ENCODE peak calls at places on chromosomes 7 and 10, in six cellular contexts. G is HCT116, K is breast epithelium, Y is OCI-LY7, O is AG09309, D is lung. J is an unnamed sample.

GRCh38 chr10:3698312-3698711 is 86.7 kb downstream of the KLF6 start:
- DNase-seq in G (no peak), K (no peak), Y (no peak), O (no peak), D (no peak), J (no peak)

GRCh38 chr7:80859272-80859970 is 59.4 kb downstream of the SEMA3C start:
- DNase-seq in G (no peak), K (peak; percentile 80), Y (no peak), O (peak; percentile 35), D (no peak), J (no peak)

GRCh38 chr7:117480978-117481377 is 1.2 kb downstream of the CFTR start:
- DNase-seq in G (no peak), K (no peak), Y (no peak), O (no peak), D (no peak), J (no peak)

GRCh38 chr7:5408777-5409176 is 14.9 kb downstream of the TNRC18 start:
- DNase-seq in G (no peak), K (no peak), Y (no peak), O (no peak), D (no peak), J (no peak)

GRCh38 chr7:117673367-117673766 is 193.5 kb downstream of the CFTR start:
- DNase-seq in G (no peak), K (no peak), Y (no peak), O (no peak), D (peak; percentile 63), J (no peak)

GRCh38 chr10:110226926-110227641 is 19.7 kb downstream of the MXI1 start:
- DNase-seq in G (peak; percentile 49), K (no peak), Y (no peak), O (no peak), D (peak; percentile 81), J (peak; percentile 31)

GRCh38 chr7:100563809-100564400 is 9.8 kb downstream of the SAP25 start:
- DNase-seq in G (no peak), K (peak; percentile 59), Y (peak; percentile 75), O (peak; percentile 16), D (peak; percentile 85), J (peak; percentile 97)

GRCh38 chr7:137276194-137276593 is 67.3 kb downstream of the PTN start:
- DNase-seq in G (no peak), K (no peak), Y (no peak), O (no peak), D (no peak), J (no peak)

GRCh38 chr10:34731885-34732701 is 83.0 kb downstream of the PARD3 start:
- DNase-seq in G (no peak), K (no peak), Y (no peak), O (peak; percentile 40), D (no peak), J (no peak)

GRCh38 chr10:27240212-27240890 is at the start of gene ACBD5:
- DNase-seq in G (no peak), K (peak; percentile 83), Y (peak; percentile 80), O (peak; percentile 17), D (peak; percentile 93), J (no peak)

GRCh38 chr7:106419455-106420182 is 134.8 kb upstream of the NAMPT start:
- DNase-seq in G (no peak), K (no peak), Y (no peak), O (no peak), D (no peak), J (no peak)

GRCh38 chr7:99000904-99001442 is 122.6 kb downstream of the TRRAP start:
- DNase-seq in G (no peak), K (peak; percentile 14), Y (no peak), O (no peak), D (no peak), J (no peak)

GRCh38 chr10:56905051-56905450 is 544.0 kb upstream of the ZWINT start:
- DNase-seq in G (no peak), K (no peak), Y (no peak), O (no peak), D (no peak), J (no peak)

GRCh38 chr7:51244890-51245289 is 71.7 kb downstream of the COBL start:
- DNase-seq in G (no peak), K (no peak), Y (no peak), O (no peak), D (no peak), J (no peak)

GRCh38 chr10:44051584-44052385 is 333.1 kb downstream of the CXCL12 start:
- DNase-seq in G (no peak), K (no peak), Y (no peak), O (no peak), D (no peak), J (no peak)

GRCh38 chr7:86453454-86453853 is 190.3 kb upstream of the GRM3 start:
- DNase-seq in G (no peak), K (no peak), Y (no peak), O (no peak), D (no peak), J (no peak)

GRCh38 chr7:80774843-80775242 is 136.4 kb downstream of the CD36 start:
- DNase-seq in G (no peak), K (no peak), Y (no peak), O (no peak), D (no peak), J (no peak)

GRCh38 chr10:13823046-13823711 is 236.4 kb downstream of the PRPF18 start:
- DNase-seq in G (no peak), K (no peak), Y (peak; percentile 27), O (no peak), D (no peak), J (no peak)

GRCh38 chr10:72242675-72243074 is 26.6 kb upstream of the ASCC1 start:
- DNase-seq in G (no peak), K (peak; percentile 71), Y (no peak), O (no peak), D (peak; percentile 63), J (no peak)

GRCh38 chr7:74454948-74455804 is 1.5 kb downstream of the GTF2IRD1 start:
- DNase-seq in G (no peak), K (peak; percentile 41), Y (no peak), O (no peak), D (no peak), J (no peak)

GRCh38 chr7:74452748-74453320 is 872 bp upstream of the GTF2IRD1 start:
- DNase-seq in G (no peak), K (peak; percentile 35), Y (no peak), O (no peak), D (no peak), J (no peak)

GRCh38 chr7:74455933-74456332 is 2.2 kb downstream of the GTF2IRD1 start:
- DNase-seq in G (no peak), K (no peak), Y (no peak), O (no peak), D (no peak), J (no peak)

GRCh38 chr7:74454059-74454947 is 597 bp downstream of the GTF2IRD1 start:
- DNase-seq in G (no peak), K (no peak), Y (no peak), O (no peak), D (no peak), J (no peak)

DNA sequence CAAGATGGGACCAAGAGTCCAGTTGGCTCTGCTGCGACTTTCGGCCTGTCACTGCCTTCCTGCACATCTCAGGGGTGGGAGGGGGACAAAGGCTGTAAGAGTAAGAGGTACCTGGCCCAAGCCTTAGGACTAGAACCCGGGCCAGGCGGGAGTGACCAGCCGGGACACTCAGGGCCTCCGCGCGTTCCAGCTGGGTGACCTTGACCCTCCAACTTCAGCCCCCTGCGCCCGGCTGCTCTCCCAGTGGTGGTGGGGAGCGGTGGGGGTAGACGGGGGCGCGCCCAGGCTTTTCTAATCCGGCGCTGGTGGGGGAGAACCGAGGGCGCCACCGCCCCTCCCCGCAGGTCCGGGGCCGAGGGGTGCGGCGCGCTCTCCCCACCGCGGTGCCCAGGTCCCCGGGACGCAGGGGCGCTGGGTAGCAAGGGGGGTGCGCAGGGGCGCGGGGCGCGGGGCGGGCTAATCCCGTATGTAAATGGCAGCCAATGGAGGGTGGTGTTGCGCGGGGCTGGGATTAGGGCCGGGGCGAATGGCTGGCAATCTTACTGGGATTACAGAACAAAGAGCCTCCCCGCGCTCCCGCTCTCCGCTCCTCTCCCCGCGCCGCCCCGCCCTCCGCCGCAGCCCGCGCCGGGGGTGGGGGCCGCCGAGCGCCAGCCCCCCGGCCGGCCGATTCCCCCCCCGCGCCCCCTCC is at the start of gene GTF2IRD1:
- DNase-seq in G (no peak), K (peak; percentile 68), Y (peak; percentile 57), O (peak; percentile 35), D (peak; percentile 67), J (peak; percentile 97)
- TF ChIP-seq CTCF in G (no peak), K (no peak), Y (no peak), O (no peak), D (no peak), J (no peak)

DNA sequence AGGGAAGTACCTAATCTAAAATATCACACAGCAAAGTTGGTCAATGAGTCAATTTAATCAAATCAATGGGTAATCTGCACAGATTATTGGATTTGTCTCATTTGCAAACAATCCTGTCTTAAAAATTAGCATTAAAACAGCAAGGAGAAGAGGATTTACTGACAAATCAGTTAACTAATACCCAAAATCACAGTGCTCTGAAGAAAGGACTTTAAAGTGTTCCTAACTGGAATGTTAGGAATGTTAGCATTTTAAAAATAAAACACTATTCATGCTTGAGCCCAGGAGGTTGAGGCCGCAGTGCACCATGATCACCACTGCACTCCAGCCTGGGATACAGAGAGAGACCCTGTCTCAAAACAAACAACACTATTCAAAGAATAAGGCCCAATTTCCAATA is 83.1 kb downstream of the CHCHD3 start:
- DNase-seq in G (no peak), K (no peak), Y (no peak), O (no peak), D (no peak), J (no peak)
- TF ChIP-seq CTCF in G (no peak), K (no peak), Y (no peak), O (no peak), D (no peak), J (no peak)

DNA sequence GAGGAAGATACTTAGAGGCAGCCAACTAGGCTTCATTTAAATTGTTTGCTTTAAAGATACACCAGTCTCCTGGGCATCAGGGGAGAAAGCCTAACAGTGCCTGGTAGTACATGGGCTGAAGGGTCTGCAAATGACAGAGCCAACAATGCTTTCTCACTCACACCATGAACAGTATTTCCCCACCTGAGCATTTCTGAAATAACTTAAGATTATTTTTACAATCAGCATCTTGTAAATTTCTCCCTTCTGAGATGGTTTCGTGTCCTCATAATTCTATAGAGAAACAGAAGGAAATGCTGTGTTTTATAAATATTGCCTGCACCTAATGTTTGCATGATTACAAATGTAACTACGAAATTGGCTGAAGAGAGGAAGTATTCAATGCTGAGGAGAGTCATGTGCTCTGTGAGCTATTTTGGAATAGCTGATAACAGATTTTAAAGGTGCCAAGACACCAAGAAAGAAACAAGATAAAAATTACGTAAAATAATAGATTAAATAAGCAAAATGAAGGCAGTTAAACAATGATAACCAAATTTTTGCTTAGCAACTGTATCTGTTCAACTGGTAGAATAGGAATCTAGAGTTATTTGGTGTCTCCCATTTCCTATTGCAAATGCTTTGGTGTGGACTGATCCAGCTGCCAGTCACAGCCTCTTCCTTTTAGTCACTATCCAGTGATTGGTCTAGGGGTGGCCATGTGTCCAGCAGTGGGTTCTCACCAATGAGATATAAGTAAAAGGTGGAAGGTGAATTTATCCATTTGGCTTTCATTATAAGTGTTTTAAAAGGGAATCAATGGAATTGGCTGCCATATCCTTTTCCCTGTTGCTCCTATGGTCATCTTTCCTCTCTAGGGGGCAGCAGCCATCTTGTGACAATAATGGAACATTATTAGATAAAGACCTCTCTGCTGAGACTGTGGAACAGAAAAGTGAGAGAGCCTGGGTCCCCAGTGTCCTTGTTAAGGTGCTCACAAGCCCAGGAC is 167.9 kb upstream of the SLC26A5 start:
- DNase-seq in G (no peak), K (no peak), Y (no peak), O (no peak), D (no peak), J (no peak)
- TF ChIP-seq CTCF in G (peak; percentile 35), K (no peak), Y (peak; percentile 31), O (peak; percentile 32), D (no peak), J (peak; percentile 32)

GRCh38 chr7:151226875-151227782 is at the start of gene ABCF2:
- DNase-seq in G (peak; percentile 98), K (peak; percentile 99), Y (peak; percentile 98), O (peak; percentile 96), D (peak; percentile 100), J (peak; percentile 96)
- TF ChIP-seq CTCF in G (no peak), K (no peak), Y (peak; percentile 34), O (no peak), D (no peak), J (no peak)

J was measured in D721Med.